ENCODE peak calls at places on chromosome 14, in nine cellular contexts. M is lung, V is hepatocyte, C is left ventricle myocardium inferior, Q is cardiac muscle cell, S is HCT116, N is mucosa of descending colon, X is RWPE2, L is gastrocnemius medialis. W is an unnamed sample.

GRCh38 chr14:53493310-53493709 is 340.2 kb upstream of the DDHD1 start:
- DNase-seq in X (no peak), N (no peak), Q (no peak), V (no peak), C (no peak), S (no peak), M (no peak), L (no peak), W (no peak)

GRCh38 chr14:33287204-33287603 is 348.5 kb downstream of the NPAS3 start:
- DNase-seq in N (peak; percentile 56), L (no peak), C (no peak), S (no peak), X (no peak), M (no peak), V (no peak), Q (no peak), W (no peak)

GRCh38 chr14:31968107-31968810 is 108.8 kb upstream of the ARHGAP5 start:
- DNase-seq in Q (no peak), L (no peak), C (no peak), N (no peak), X (no peak), V (peak; percentile 40), M (no peak), S (no peak), W (no peak)

GRCh38 chr14:102320671-102321455 is 1.3 kb downstream of the ZNF839 start:
- DNase-seq in S (no peak), N (no peak), Q (no peak), L (no peak), X (no peak), M (no peak), V (no peak), C (no peak), W (no peak)

GRCh38 chr14:30706704-30707103 is 84.6 kb downstream of the SCFD1 start:
- DNase-seq in C (no peak), L (no peak), S (no peak), X (no peak), M (no peak), V (no peak), N (no peak), Q (no peak), W (no peak)

GRCh38 chr14:51676549-51676948 is 24.8 kb downstream of the FRMD6 start:
- DNase-seq in X (no peak), V (no peak), S (no peak), N (no peak), Q (no peak), L (no peak), C (no peak), M (no peak), W (no peak)

GRCh38 chr14:97777622-97778021 is 980.4 kb downstream of the VRK1 start:
- DNase-seq in L (no peak), M (no peak), V (no peak), N (no peak), Q (no peak), X (no peak), S (no peak), C (no peak), W (no peak)

GRCh38 chr14:24279301-24280186 is 8.1 kb upstream of the RABGGTA start:
- DNase-seq in C (peak; percentile 48), L (no peak), M (no peak), X (no peak), V (no peak), N (no peak), S (no peak), Q (no peak), W (no peak)

GRCh38 chr14:90342327-90342726 is 10.6 kb upstream of the NRDE2 start:
- DNase-seq in X (no peak), M (no peak), N (no peak), Q (no peak), S (no peak), L (no peak), V (no peak), C (no peak), W (no peak)

GRCh38 chr14:90344285-90344684 is 12.5 kb upstream of the NRDE2 start:
- DNase-seq in S (no peak), X (no peak), M (no peak), Q (no peak), N (no peak), V (no peak), L (no peak), C (no peak), W (no peak)

GRCh38 chr14:90344920-90345557 is 13.3 kb upstream of the NRDE2 start:
- DNase-seq in M (no peak), N (no peak), L (no peak), C (no peak), Q (no peak), S (no peak), V (no peak), X (no peak), W (no peak)

GRCh38 chr14:90336985-90337384 is 5.2 kb upstream of the NRDE2 start:
- DNase-seq in Q (no peak), V (peak; percentile 38), N (no peak), M (no peak), C (no peak), L (no peak), S (no peak), X (no peak), W (no peak)

DNA sequence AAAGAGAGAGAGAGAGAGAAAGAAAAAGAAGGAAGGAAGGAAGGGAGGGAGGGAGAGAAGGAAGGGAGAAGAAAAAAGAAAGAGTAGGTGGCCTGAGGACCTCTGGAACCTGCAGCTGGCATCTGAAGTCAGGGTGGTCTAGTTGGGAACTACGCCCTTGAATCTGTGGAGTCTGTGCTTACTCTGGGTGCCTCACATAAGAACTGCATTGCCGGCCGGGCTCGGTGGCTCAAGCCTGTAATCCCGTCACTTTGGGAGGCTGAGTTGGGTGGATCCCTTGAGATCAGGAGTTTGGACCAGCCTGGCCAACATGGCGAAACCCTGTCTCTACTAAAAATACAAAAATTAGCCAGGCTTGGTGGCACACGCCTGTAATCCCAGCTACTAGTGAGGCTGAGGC is 10.0 kb upstream of the NRDE2 start:
- DNase-seq in L (no peak), X (no peak), M (no peak), S (no peak), Q (no peak), V (no peak), N (no peak), C (no peak), W (no peak)
- H3K4me3 ChIP-seq in L (no peak overlapping the region), X (no peak overlapping the region), M (no peak overlapping the region), S (no peak overlapping the region), Q (no peak overlapping the region), V (no peak overlapping the region), N (no peak overlapping the region), C (no peak overlapping the region), W (no peak overlapping the region)

GRCh38 chr14:74302160-74302628 is 540 bp downstream of the ABCD4 start:
- DNase-seq in Q (peak; percentile 44), N (no peak), V (peak; percentile 63), C (no peak), S (no peak), M (no peak), L (no peak), X (no peak), W (no peak)

GRCh38 chr14:74299061-74299545 is 3.6 kb downstream of the ABCD4 start:
- DNase-seq in M (no peak), N (no peak), Q (no peak), S (peak; percentile 22), C (no peak), L (no peak), V (no peak), X (no peak), W (no peak)

GRCh38 chr14:74301594-74302159 is 1.1 kb downstream of the ABCD4 start:
- DNase-seq in N (no peak), L (no peak), Q (no peak), V (no peak), M (no peak), X (no peak), C (no peak), S (no peak), W (no peak)

GRCh38 chr14:74308695-74309094 is 6.0 kb upstream of the ABCD4 start:
- DNase-seq in C (no peak), N (no peak), M (no peak), S (no peak), V (no peak), X (no peak), Q (no peak), L (no peak), W (no peak)

DNA sequence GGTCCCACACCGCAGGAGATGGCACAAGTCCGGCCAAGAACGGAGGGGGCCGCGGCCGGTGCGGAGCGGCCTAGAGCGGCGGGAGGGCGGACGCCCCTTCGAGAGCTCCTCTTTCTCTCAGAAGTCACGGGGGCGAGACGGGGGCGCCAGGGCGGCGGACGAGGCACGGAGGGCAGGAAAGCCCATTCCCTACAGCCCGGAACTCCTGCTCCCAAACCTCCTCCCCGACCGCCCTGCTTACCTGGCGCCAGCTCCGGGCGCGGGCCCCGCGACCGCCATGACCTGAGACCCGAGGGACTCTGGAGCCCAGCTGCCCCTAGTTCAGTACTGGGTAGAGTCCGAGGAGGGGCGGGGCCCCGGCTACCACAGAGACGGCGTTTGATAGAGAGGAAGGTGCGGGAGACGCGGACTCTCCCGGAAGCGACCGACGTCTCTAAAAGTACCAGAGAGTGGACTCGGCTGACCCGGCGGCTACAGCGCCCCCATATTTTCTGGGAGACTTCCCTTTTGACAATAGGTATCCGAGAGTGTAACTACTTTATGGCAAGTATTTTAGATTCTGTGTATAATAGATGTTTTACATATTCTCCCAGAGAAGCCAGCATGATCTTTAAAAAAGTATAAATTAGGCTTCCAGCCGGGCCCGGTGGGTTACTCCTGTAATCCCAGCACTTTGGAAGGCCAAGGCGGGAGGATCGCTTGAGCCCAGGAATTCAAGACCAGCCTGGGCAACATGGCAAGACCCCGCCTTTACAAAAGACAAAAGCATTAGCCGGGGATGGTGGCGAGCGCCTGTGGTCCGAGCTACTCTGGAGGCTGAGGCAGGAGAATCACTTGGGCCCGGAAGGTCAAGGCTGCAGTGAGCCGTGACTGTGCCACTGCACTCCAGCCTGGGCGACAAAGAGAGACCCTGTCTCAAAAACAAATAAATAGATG is at the start of gene ABCD4:
- DNase-seq in L (peak; percentile 92), M (peak; percentile 93), V (peak; percentile 96), X (peak; percentile 96), N (peak; percentile 96), Q (peak; percentile 95), S (peak; percentile 89), C (peak; percentile 95), W (peak; percentile 83)
- TF ChIP-seq CTCF in L (no peak), M (peak; percentile 27), V (peak; percentile 80), X (peak; percentile 95), N (no peak), Q (peak; percentile 47), S (peak; percentile 63), C (peak; percentile 53), W (peak; percentile 29)

DNA sequence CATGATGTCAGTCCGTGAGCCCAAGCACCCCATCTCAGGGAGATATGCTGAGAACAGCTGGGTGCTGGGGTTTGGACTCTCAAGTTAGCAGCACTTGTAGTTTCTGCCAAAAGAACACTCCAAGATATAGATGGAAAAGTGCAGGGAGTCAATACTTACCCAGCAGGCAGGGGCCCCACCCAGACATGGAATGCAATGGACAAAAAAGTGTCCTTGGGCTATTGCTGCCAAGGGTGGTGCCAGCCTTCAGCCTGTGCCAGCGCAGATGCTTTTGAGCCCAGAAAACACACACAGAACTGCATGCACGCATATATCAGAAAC is 17.0 kb upstream of the IRF2BPL start:
- DNase-seq in L (no peak), S (no peak), C (no peak), Q (no peak), M (peak; percentile 79), N (peak; percentile 61), X (no peak), V (no peak), W (no peak)
- H3K4me1 ChIP-seq in L (peaks cover 56% of the 10 kb centered on the region), S (peaks cover 79% of the 10 kb centered on the region), C (peaks cover 66% of the 10 kb centered on the region), Q (peaks cover 62% of the 10 kb centered on the region), M (peaks cover 31% of the 10 kb centered on the region), N (peaks cover 51% of the 10 kb centered on the region), X (peaks cover 67% of the 10 kb centered on the region), V (peaks cover 53% of the 10 kb centered on the region), W (peaks cover 66% of the 10 kb centered on the region)

DNA sequence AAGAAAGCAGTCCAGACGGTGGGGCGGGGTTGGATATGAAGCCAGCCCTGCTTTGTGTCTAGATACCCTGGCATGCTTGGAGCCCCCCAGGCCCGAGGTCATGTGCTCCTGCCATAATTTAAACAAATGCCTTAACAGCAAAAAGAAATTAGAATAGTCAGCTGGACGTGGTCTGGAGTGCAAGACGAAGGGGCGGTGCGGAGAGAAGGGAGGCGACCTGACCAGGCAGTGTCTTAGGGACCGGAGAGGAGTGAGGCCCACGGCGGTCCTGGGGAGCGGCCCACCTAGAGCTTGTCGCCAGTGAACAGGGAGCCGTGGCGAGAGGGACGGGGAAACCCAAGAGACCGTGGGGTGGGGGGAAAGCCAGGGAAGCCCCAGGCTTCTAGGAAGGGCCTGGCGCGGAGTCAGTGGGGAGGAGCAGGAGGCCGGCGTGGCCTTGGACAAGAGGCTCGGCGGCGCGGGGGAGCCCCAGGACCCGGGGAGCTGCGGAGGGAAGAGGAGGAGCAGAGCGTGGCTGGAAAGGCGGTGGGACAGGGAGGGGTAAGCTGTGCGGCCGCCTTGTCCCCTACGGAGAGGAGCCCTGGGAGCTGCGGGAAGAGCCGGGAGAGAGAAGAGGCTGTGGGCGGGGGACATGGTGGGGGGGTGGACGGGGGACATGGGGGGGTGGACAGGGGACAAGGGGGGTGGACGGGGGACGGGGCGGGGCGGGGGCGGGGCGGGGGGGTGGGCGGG is 118.5 kb upstream of the C14orf180 start:
- DNase-seq in N (no peak), M (peak; percentile 27), X (no peak), V (peak; percentile 34), Q (peak; percentile 38), S (no peak), L (no peak), C (no peak), W (no peak)
- H3K4me3 ChIP-seq in N (no peak overlapping the region), M (no peak overlapping the region), X (no peak overlapping the region), V (no peak overlapping the region), Q (no peak overlapping the region), S (no peak overlapping the region), L (no peak overlapping the region), C (peak overlapping the region; percentile 32), W (peak overlapping the region; percentile 35)